ENCODE peak calls at places on chromosome 17, in nine cellular contexts. One of them, this sample, is unnamed.

GRCh38 chr17:38617967-38618760 is 12.4 kb upstream of the SRCIN1 start:
- DNase-seq in HT1080: no peak
- DNase-seq in foreskin fibroblast: no peak
- DNase-seq in CD4-positive, alpha-beta T cell: no peak
- DNase-seq in H9: peak
- DNase-seq in activated CD4-positive, CD25-positive, alpha-beta regulatory T cell treated with anti-CD3 and anti-CD28 coated beads, Interleukin-2, amount 50 U/mL, for 16 hours: no peak
- DNase-seq in NCI-H524: peak
- DNase-seq in nephron progenitor cell: no peak
- DNase-seq in activated naive CD4-positive, alpha-beta T cell treated with Interleukin-2 at 50 U/mL for 16 hours: no peak
- DNase-seq in this sample: no peak

GRCh38 chr17:44555056-44555455 is 2.2 kb upstream of the FZD2 start:
- DNase-seq in HT1080: peak
- DNase-seq in foreskin fibroblast: no peak
- DNase-seq in CD4-positive, alpha-beta T cell: no peak
- DNase-seq in H9: no peak
- DNase-seq in activated CD4-positive, CD25-positive, alpha-beta regulatory T cell treated with anti-CD3 and anti-CD28 coated beads, Interleukin-2, amount 50 U/mL, for 16 hours: no peak
- DNase-seq in NCI-H524: peak
- DNase-seq in nephron progenitor cell: no peak
- DNase-seq in activated naive CD4-positive, alpha-beta T cell treated with Interleukin-2 at 50 U/mL for 16 hours: no peak
- DNase-seq in this sample: no peak

GRCh38 chr17:31373150-31374082 is 18.1 kb upstream of the RAB11FIP4 start:
- DNase-seq in HT1080: peak
- DNase-seq in foreskin fibroblast: peak
- DNase-seq in CD4-positive, alpha-beta T cell: no peak
- DNase-seq in H9: no peak
- DNase-seq in activated CD4-positive, CD25-positive, alpha-beta regulatory T cell treated with anti-CD3 and anti-CD28 coated beads, Interleukin-2, amount 50 U/mL, for 16 hours: no peak
- DNase-seq in NCI-H524: peak
- DNase-seq in nephron progenitor cell: no peak
- DNase-seq in activated naive CD4-positive, alpha-beta T cell treated with Interleukin-2 at 50 U/mL for 16 hours: no peak
- DNase-seq in this sample: no peak

GRCh38 chr17:78357177-78357586 is 2.7 kb downstream of the SOCS3 start:
- DNase-seq in HT1080: peak
- DNase-seq in foreskin fibroblast: peak
- DNase-seq in CD4-positive, alpha-beta T cell: no peak
- DNase-seq in H9: peak
- DNase-seq in activated CD4-positive, CD25-positive, alpha-beta regulatory T cell treated with anti-CD3 and anti-CD28 coated beads, Interleukin-2, amount 50 U/mL, for 16 hours: no peak
- DNase-seq in NCI-H524: no peak
- DNase-seq in nephron progenitor cell: peak
- DNase-seq in activated naive CD4-positive, alpha-beta T cell treated with Interleukin-2 at 50 U/mL for 16 hours: no peak
- DNase-seq in this sample: no peak

GRCh38 chr17:10059684-10060211 is 138.7 kb downstream of the GAS7 start:
- DNase-seq in HT1080: no peak
- DNase-seq in foreskin fibroblast: no peak
- DNase-seq in CD4-positive, alpha-beta T cell: no peak
- DNase-seq in H9: no peak
- DNase-seq in activated CD4-positive, CD25-positive, alpha-beta regulatory T cell treated with anti-CD3 and anti-CD28 coated beads, Interleukin-2, amount 50 U/mL, for 16 hours: no peak
- DNase-seq in NCI-H524: peak
- DNase-seq in nephron progenitor cell: no peak
- DNase-seq in activated naive CD4-positive, alpha-beta T cell treated with Interleukin-2 at 50 U/mL for 16 hours: no peak
- DNase-seq in this sample: no peak

GRCh38 chr17:50916026-50916707 is 50.0 kb upstream of the TOB1 start:
- DNase-seq in HT1080: peak
- DNase-seq in foreskin fibroblast: no peak
- DNase-seq in CD4-positive, alpha-beta T cell: no peak
- DNase-seq in H9: no peak
- DNase-seq in activated CD4-positive, CD25-positive, alpha-beta regulatory T cell treated with anti-CD3 and anti-CD28 coated beads, Interleukin-2, amount 50 U/mL, for 16 hours: no peak
- DNase-seq in NCI-H524: no peak
- DNase-seq in nephron progenitor cell: no peak
- DNase-seq in activated naive CD4-positive, alpha-beta T cell treated with Interleukin-2 at 50 U/mL for 16 hours: peak
- DNase-seq in this sample: no peak

GRCh38 chr17:43673516-43674323 is 12.0 kb upstream of the MEOX1 start:
- DNase-seq in HT1080: peak
- DNase-seq in foreskin fibroblast: peak
- DNase-seq in CD4-positive, alpha-beta T cell: peak
- DNase-seq in H9: peak
- DNase-seq in activated CD4-positive, CD25-positive, alpha-beta regulatory T cell treated with anti-CD3 and anti-CD28 coated beads, Interleukin-2, amount 50 U/mL, for 16 hours: peak
- DNase-seq in NCI-H524: peak
- DNase-seq in nephron progenitor cell: peak
- DNase-seq in activated naive CD4-positive, alpha-beta T cell treated with Interleukin-2 at 50 U/mL for 16 hours: peak
- DNase-seq in this sample: peak

GRCh38 chr17:7046127-7046724 is 2.3 kb upstream of the SLC16A11 start:
- DNase-seq in HT1080: peak
- DNase-seq in foreskin fibroblast: peak
- DNase-seq in CD4-positive, alpha-beta T cell: no peak
- DNase-seq in H9: peak
- DNase-seq in activated CD4-positive, CD25-positive, alpha-beta regulatory T cell treated with anti-CD3 and anti-CD28 coated beads, Interleukin-2, amount 50 U/mL, for 16 hours: no peak
- DNase-seq in NCI-H524: peak
- DNase-seq in nephron progenitor cell: peak
- DNase-seq in activated naive CD4-positive, alpha-beta T cell treated with Interleukin-2 at 50 U/mL for 16 hours: peak
- DNase-seq in this sample: no peak

GRCh38 chr17:50125420-50125997 is 4.5 kb downstream of the SAMD14 start:
- DNase-seq in HT1080: no peak
- DNase-seq in foreskin fibroblast: no peak
- DNase-seq in CD4-positive, alpha-beta T cell: no peak
- DNase-seq in H9: no peak
- DNase-seq in activated CD4-positive, CD25-positive, alpha-beta regulatory T cell treated with anti-CD3 and anti-CD28 coated beads, Interleukin-2, amount 50 U/mL, for 16 hours: no peak
- DNase-seq in NCI-H524: peak
- DNase-seq in nephron progenitor cell: no peak
- DNase-seq in activated naive CD4-positive, alpha-beta T cell treated with Interleukin-2 at 50 U/mL for 16 hours: no peak
- DNase-seq in this sample: no peak

This sample was measured in endothelial cell.